ENCODE peak calls at places on chromosomes 12 and 14, in four cellular contexts. One of them, this sample, is unnamed.

GRCh38 chr14:21894003-21894897 is 220.6 kb upstream of the OR4E1 start:
- DNase-seq in endothelial cell of umbilical vein: no peak
- DNase-seq in HFFc6: no peak
- DNase-seq in GM06990: no peak
- DNase-seq in this sample: no peak

GRCh38 chr12:105992849-105993740 is 145.7 kb downstream of the NUAK1 start:
- DNase-seq in HFFc6: peak; percentile 34
- DNase-seq in GM06990: no peak
- DNase-seq in endothelial cell of umbilical vein: no peak
- DNase-seq in this sample: no peak

GRCh38 chr12:88381456-88381855 is 198.8 kb downstream of the KITLG start:
- DNase-seq in HFFc6: no peak
- DNase-seq in endothelial cell of umbilical vein: no peak
- DNase-seq in GM06990: no peak
- DNase-seq in this sample: no peak

GRCh38 chr14:80387563-80387981 is 176.3 kb upstream of the DIO2 start:
- DNase-seq in endothelial cell of umbilical vein: no peak
- DNase-seq in GM06990: no peak
- DNase-seq in HFFc6: no peak
- DNase-seq in this sample: no peak

GRCh38 chr12:64608901-64609542 is 1.3 kb upstream of the RASSF3 start:
- DNase-seq in HFFc6: peak; percentile 52
- DNase-seq in endothelial cell of umbilical vein: peak; percentile 80
- DNase-seq in GM06990: peak; percentile 55
- DNase-seq in this sample: peak; percentile 80

GRCh38 chr14:101584049-101584859 is 23.0 kb downstream of the DIO3 start:
- DNase-seq in endothelial cell of umbilical vein: no peak
- DNase-seq in HFFc6: peak; percentile 37
- DNase-seq in GM06990: no peak
- DNase-seq in this sample: no peak

GRCh38 chr12:51405801-51406207 is 14.6 kb upstream of the GALNT6 start:
- DNase-seq in GM06990: no peak
- DNase-seq in endothelial cell of umbilical vein: no peak
- DNase-seq in HFFc6: no peak
- DNase-seq in this sample: no peak

GRCh38 chr14:75310295-75311059 is 31.8 kb downstream of the FOS start:
- DNase-seq in GM06990: no peak
- DNase-seq in endothelial cell of umbilical vein: peak; percentile 90
- DNase-seq in HFFc6: peak; percentile 80
- DNase-seq in this sample: no peak

GRCh38 chr12:117679776-117680175 is 289.0 kb downstream of the KSR2 start:
- DNase-seq in HFFc6: no peak
- DNase-seq in GM06990: no peak
- DNase-seq in endothelial cell of umbilical vein: peak; percentile 67
- DNase-seq in this sample: no peak

GRCh38 chr12:88360349-88360748 is 218.2 kb downstream of the TMTC3 start:
- DNase-seq in GM06990: no peak
- DNase-seq in HFFc6: no peak
- DNase-seq in endothelial cell of umbilical vein: no peak
- DNase-seq in this sample: no peak

GRCh38 chr12:5884285-5884684 is 60.8 kb downstream of the ANO2 start:
- DNase-seq in endothelial cell of umbilical vein: no peak
- DNase-seq in GM06990: no peak
- DNase-seq in HFFc6: no peak
- DNase-seq in this sample: no peak

GRCh38 chr14:92677087-92677668 is 71.2 kb downstream of the LGMN start:
- DNase-seq in HFFc6: no peak
- DNase-seq in endothelial cell of umbilical vein: no peak
- DNase-seq in GM06990: peak; percentile 87
- DNase-seq in this sample: peak; percentile 92

GRCh38 chr12:45433441-45433868 is 217.6 kb downstream of the ANO6 start:
- DNase-seq in endothelial cell of umbilical vein: no peak
- DNase-seq in HFFc6: no peak
- DNase-seq in GM06990: no peak
- DNase-seq in this sample: no peak

GRCh38 chr14:22839159-22839779 is 2.9 kb downstream of the MMP14 start:
- DNase-seq in HFFc6: no peak
- DNase-seq in GM06990: no peak
- DNase-seq in endothelial cell of umbilical vein: no peak
- DNase-seq in this sample: peak; percentile 25

GRCh38 chr12:78328524-78328923 is 497.8 kb downstream of the NAV3 start:
- DNase-seq in endothelial cell of umbilical vein: no peak
- DNase-seq in HFFc6: no peak
- DNase-seq in GM06990: peak; percentile 17
- DNase-seq in this sample: no peak

GRCh38 chr12:31728289-31728916 is 418 bp downstream of the AMN1 start:
- DNase-seq in endothelial cell of umbilical vein: no peak
- DNase-seq in HFFc6: peak; percentile 0
- DNase-seq in GM06990: no peak
- DNase-seq in this sample: peak; percentile 41

GRCh38 chr12:79423560-79423959 is 267.2 kb downstream of the PAWR start:
- DNase-seq in HFFc6: no peak
- DNase-seq in GM06990: no peak
- DNase-seq in endothelial cell of umbilical vein: peak; percentile 13
- DNase-seq in this sample: no peak

GRCh38 chr12:62260733-62261683 is 804 bp downstream of the USP15 start:
- DNase-seq in GM06990: peak; percentile 66
- DNase-seq in endothelial cell of umbilical vein: peak; percentile 60
- DNase-seq in HFFc6: peak; percentile 26
- DNase-seq in this sample: peak; percentile 30

GRCh38 chr12:68237068-68237467 is 11.5 kb upstream of the IL26 start:
- DNase-seq in HFFc6: no peak
- DNase-seq in GM06990: no peak
- DNase-seq in endothelial cell of umbilical vein: no peak
- DNase-seq in this sample: no peak
- TF ChIP-seq CTCF in HFFc6: peak; percentile 42
- TF ChIP-seq CTCF in GM06990: peak; percentile 9
- TF ChIP-seq CTCF in endothelial cell of umbilical vein: no peak
- TF ChIP-seq CTCF in this sample: peak; percentile 15

GRCh38 chr14:73851567-73852382 is at the start of gene PTGR2:
- DNase-seq in GM06990: peak; percentile 92
- DNase-seq in HFFc6: peak; percentile 95
- DNase-seq in endothelial cell of umbilical vein: peak; percentile 97
- DNase-seq in this sample: peak; percentile 94
- TF ChIP-seq CTCF in GM06990: no peak
- TF ChIP-seq CTCF in HFFc6: no peak
- TF ChIP-seq CTCF in endothelial cell of umbilical vein: no peak
- TF ChIP-seq CTCF in this sample: no peak

DNA sequence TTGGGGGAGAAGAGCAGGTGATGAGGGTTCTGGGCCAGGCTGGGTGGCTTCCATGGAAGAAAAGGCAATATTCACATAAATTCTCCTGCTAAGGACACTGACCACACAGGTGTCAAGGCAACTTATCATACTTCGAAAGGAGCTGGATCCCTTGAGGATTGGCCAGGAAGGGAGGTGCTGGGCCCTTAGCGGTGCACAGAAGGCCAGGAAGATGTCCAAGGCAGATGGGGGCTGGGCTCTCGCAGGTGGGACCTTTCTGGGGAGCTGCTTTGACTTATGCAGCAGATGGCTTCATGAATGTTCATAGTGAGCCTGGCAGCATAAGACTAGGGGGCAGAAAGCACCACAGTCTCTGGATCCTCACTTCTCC is 3.9 kb downstream of the CD63 start:
- DNase-seq in HFFc6: no peak
- DNase-seq in GM06990: no peak
- DNase-seq in endothelial cell of umbilical vein: no peak
- DNase-seq in this sample: no peak
- TF ChIP-seq CTCF in HFFc6: peak; percentile 40
- TF ChIP-seq CTCF in GM06990: no peak
- TF ChIP-seq CTCF in endothelial cell of umbilical vein: no peak
- TF ChIP-seq CTCF in this sample: no peak

GRCh38 chr12:127360580-127360979 is 906.4 kb upstream of the TMEM132C start:
- DNase-seq in HFFc6: no peak
- DNase-seq in GM06990: no peak
- DNase-seq in endothelial cell of umbilical vein: no peak
- DNase-seq in this sample: no peak

GRCh38 chr12:127351481-127352010 is 915.4 kb upstream of the TMEM132C start:
- DNase-seq in endothelial cell of umbilical vein: no peak
- DNase-seq in GM06990: no peak
- DNase-seq in HFFc6: no peak
- DNase-seq in this sample: no peak

DNA sequence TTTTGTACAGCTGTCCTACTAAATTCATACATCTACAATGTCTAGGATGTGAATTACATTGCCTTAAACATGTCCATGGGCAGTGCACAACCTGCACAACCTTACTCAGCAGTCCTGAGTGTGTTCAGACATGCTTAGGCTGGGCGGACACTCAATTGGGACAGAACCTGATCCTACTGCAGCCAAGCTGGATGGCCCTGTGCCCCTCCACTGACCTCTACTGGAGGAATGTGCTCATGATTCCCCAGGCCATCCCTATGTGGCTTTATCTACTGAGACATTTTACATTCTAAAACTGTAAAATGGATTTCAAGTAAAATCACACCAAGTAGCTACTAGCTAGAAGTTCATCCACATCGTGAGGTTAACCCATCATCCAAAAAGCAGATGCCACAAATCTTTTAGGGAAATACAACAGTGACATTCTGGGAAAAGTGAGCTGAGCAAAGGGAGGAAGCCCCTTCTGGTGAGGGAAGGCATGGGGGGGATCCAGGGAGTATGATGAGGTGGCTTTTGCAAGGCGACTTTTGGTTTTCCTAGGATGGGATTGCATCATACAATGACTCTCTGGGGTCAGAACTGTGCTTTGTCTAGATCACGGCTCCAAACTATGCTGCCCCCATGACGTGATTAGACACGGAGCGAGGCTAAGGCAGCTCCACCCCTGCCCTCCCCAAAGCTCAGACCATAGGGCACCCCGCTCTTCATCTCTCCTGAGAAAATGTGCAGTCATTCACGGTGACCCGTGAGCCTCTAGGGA is 911.7 kb upstream of the TMEM132C start:
- DNase-seq in GM06990: no peak
- DNase-seq in endothelial cell of umbilical vein: no peak
- DNase-seq in HFFc6: peak; percentile 24
- DNase-seq in this sample: no peak
- TF ChIP-seq CTCF in GM06990: peak; percentile 33
- TF ChIP-seq CTCF in endothelial cell of umbilical vein: no peak
- TF ChIP-seq CTCF in HFFc6: peak; percentile 79
- TF ChIP-seq CTCF in this sample: no peak

This sample was measured in GM13977.